ENCODE peak calls at places on chromosomes 6 and 20, in five cellular contexts. I is HCT116, C is GM12892, X is A549, E is thyroid gland. U is an unnamed sample.
A peak's percentile ranks its signal among the peaks of the same experiment; 100 is the strongest.

GRCh38 chr6:156658186-156658585 is 119.0 kb upstream of the ARID1B start:
- DNase-seq in I (no peak), C (no peak), X (no peak), E (no peak), U (no peak)

GRCh38 chr6:136945626-136946235 is 23.6 kb downstream of the SLC35D3 start:
- DNase-seq in I (no peak), C (no peak), X (no peak), E (no peak), U (no peak)

GRCh38 chr6:170031096-170031471 is 259.8 kb downstream of the DLL1 start:
- DNase-seq in I (no peak), C (no peak), X (no peak), E (no peak), U (no peak)

GRCh38 chr6:136037246-136037884 is 185.9 kb downstream of the PDE7B start:
- DNase-seq in I (no peak), C (no peak), X (no peak), E (no peak), U (no peak)

GRCh38 chr6:8113260-8113659 is 10.9 kb upstream of the EEF1E1 start:
- DNase-seq in I (no peak), C (no peak), X (no peak), E (no peak), U (no peak)

GRCh38 chr20:59074456-59074855 is 31.9 kb upstream of the PRELID3B start:
- DNase-seq in I (no peak), C (no peak), X (no peak), E (no peak), U (no peak)

GRCh38 chr6:167141667-167142432 is 15.9 kb downstream of the GPR31 start:
- DNase-seq in I (peak; percentile 24), C (peak; percentile 65), X (peak; percentile 29), E (peak; percentile 66), U (peak; percentile 17)

GRCh38 chr6:159490298-159490937 is 202.6 kb downstream of the SOD2 start:
- DNase-seq in I (no peak), C (no peak), X (no peak), E (peak; percentile 17), U (no peak)

GRCh38 chr6:52209672-52210626 is 23.8 kb downstream of the IL17A start:
- DNase-seq in I (no peak), C (no peak), X (no peak), E (no peak), U (no peak)

GRCh38 chr6:157493173-157493572 is 112.2 kb downstream of the ZDHHC14 start:
- DNase-seq in I (no peak), C (no peak), X (no peak), E (no peak), U (no peak)

GRCh38 chr6:3013486-3013885 is 13.8 kb downstream of the NQO2 start:
- DNase-seq in I (no peak), C (no peak), X (peak; percentile 66), E (no peak), U (peak; percentile 61)

GRCh38 chr6:68975064-68975463 is 340.0 kb downstream of the ADGRB3 start:
- DNase-seq in I (no peak), C (no peak), X (peak; percentile 17), E (no peak), U (no peak)

GRCh38 chr20:4156411-4156810 is 141.1 kb upstream of the RNF24 start:
- DNase-seq in I (no peak), C (no peak), X (no peak), E (peak; percentile 54), U (no peak)

GRCh38 chr6:157877149-157877548 is 54.1 kb downstream of the SNX9 start:
- DNase-seq in I (no peak), C (no peak), X (no peak), E (no peak), U (no peak)

GRCh38 chr6:17710331-17710730 is 3.6 kb upstream of the NUP153 start:
- DNase-seq in I (no peak), C (no peak), X (no peak), E (no peak), U (no peak)

GRCh38 chr20:32580194-32580593 is 4.9 kb downstream of the NOL4L start:
- DNase-seq in I (no peak), C (no peak), X (no peak), E (no peak), U (no peak)

GRCh38 chr6:140101367-140101766 is 726.9 kb upstream of the CITED2 start:
- DNase-seq in I (no peak), C (no peak), X (no peak), E (no peak), U (no peak)

GRCh38 chr6:156687875-156688549 is 89.2 kb upstream of the ARID1B start:
- DNase-seq in I (peak; percentile 10), C (no peak), X (no peak), E (peak; percentile 13), U (peak; percentile 18)

GRCh38 chr20:58239216-58239615 is 10.8 kb upstream of the ANKRD60 start:
- DNase-seq in I (no peak), C (no peak), X (no peak), E (no peak), U (no peak)

GRCh38 chr6:157019115-157019628 is 242.0 kb downstream of the ARID1B start:
- DNase-seq in I (no peak), C (no peak), X (peak; percentile 23), E (no peak), U (no peak)

GRCh38 chr6:14943116-14943515 is 302.8 kb upstream of the JARID2 start:
- DNase-seq in I (no peak), C (no peak), X (no peak), E (no peak), U (no peak)

GRCh38 chr20:49562341-49563014 is 5.5 kb downstream of the PTGIS start:
- DNase-seq in I (peak; percentile 23), C (no peak), X (peak; percentile 27), E (peak; percentile 24), U (peak; percentile 94)

GRCh38 chr6:7541175-7542064 is at the start of gene DSP:
- DNase-seq in I (peak; percentile 48), C (peak; percentile 39), X (peak; percentile 69), E (peak; percentile 92), U (no peak)

GRCh38 chr6:136123464-136123863 is 126.6 kb downstream of the MTFR2 start:
- DNase-seq in I (no peak), C (no peak), X (no peak), E (no peak), U (no peak)

GRCh38 chr6:45436544-45437440 is 59.1 kb upstream of the SUPT3H start:
- DNase-seq in I (no peak), C (no peak), X (no peak), E (no peak), U (no peak)

GRCh38 chr6:110410534-110410933 is 4.8 kb downstream of the DDO start:
- DNase-seq in I (no peak), C (no peak), X (no peak), E (no peak), U (no peak)

GRCh38 chr6:110419028-110419739 is 3.8 kb upstream of the DDO start:
- DNase-seq in I (no peak), C (no peak), X (no peak), E (no peak), U (no peak)

GRCh38 chr6:110412258-110412839 is 3.0 kb downstream of the DDO start:
- DNase-seq in I (no peak), C (no peak), X (no peak), E (no peak), U (no peak)

GRCh38 chr6:110414669-110415296 is 592 bp downstream of the DDO start:
- DNase-seq in I (no peak), C (no peak), X (no peak), E (no peak), U (peak; percentile 21)

DNA sequence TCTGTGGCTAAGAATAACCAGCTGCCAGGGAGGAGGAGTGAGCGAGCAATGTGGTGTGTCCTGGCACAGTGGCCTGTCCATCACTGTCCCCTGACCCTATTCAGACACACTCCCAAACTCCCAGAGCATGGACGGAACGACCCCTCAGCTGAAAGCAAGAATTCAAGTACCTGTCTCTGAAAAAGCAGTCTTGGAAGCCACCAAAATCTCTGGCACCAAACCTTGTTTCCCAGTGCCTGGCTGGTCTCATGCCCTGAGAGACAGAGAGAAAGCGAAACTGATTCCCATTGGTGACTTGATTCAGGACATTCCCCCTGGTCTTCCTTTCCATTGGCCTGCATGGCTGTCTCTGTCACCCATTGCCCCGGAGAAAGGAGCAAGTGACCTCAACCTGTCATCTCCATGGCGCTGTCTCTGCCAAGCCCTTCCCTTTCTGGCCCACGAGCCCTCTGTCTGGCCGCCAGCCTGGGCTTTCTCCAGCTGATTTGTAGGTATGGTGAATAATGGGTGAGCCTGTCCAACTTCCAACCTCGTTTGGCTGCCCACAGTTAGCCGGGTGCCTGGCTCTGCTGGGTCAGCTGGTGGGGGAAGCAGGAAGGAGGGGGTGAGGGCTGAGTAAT is at the start of gene DDO:
- DNase-seq in I (no peak), C (no peak), X (no peak), E (peak; percentile 92), U (peak; percentile 79)
- TF ChIP-seq POLR2A in I (no peak), C (no peak), X (no peak), E (no peak), U (no peak)

GRCh38 chr6:33314943-33315752 is 1.3 kb upstream of the TAPBP start:
- DNase-seq in I (no peak), C (no peak), X (peak; percentile 72), E (peak; percentile 83), U (no peak)
- TF ChIP-seq POLR2A in I (peak; percentile 15), C (no peak), X (no peak), E (peak; percentile 42), U (no peak)

GRCh38 chr6:30613251-30614043 is 3.6 kb downstream of the PPP1R10 start:
- DNase-seq in I (no peak), C (no peak), X (no peak), E (no peak), U (no peak)
- TF ChIP-seq POLR2A in I (peak; percentile 60), C (no peak), X (no peak), E (no peak), U (no peak)

GRCh38 chr6:30914076-30914853 is at the start of gene VARS2:
- DNase-seq in I (peak; percentile 80), C (peak; percentile 98), X (peak; percentile 88), E (peak; percentile 94), U (peak; percentile 96)
- TF ChIP-seq POLR2A in I (peak; percentile 58), C (peak; percentile 78), X (peak; percentile 68), E (peak; percentile 93), U (peak; percentile 56)

DNA sequence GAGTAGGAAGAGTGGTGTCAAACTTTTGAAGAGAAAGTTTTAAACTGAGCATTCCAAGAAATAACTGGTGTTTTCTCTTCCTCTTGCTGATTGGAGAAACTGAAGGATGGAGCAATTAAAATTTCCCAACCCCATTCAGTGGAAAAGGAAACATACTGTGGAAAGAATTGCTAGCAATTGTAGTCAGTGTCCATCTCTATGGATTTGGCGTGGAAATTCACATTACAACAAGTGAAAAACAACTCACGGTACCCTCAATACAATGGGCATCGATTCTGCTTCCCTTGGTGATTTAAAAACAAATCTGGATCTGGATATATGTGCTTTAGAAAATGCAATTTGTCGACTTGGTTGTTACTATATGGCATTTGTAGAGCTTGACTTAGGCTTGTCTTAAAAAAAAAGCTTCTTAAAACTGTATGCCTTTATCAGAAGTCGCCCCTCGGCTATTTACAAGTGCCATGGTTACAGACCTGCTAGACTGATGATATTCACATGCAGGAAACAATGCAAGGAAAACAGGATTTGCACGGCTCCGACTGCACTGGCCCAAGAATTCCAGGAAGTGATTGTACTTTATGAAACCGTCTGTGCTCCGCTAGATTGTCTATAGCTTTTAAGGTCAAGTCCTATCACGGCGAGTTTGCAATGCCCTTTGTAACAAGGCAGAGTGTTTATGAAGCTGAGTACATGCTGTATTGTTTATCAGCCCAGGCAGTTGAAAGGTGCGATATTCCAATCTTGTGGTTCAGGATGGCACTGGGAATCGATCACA is 131.7 kb upstream of the PHACTR1 start:
- DNase-seq in I (no peak), C (no peak), X (no peak), E (no peak), U (no peak)
- TF ChIP-seq POLR2A in I (no peak), C (no peak), X (no peak), E (no peak), U (no peak)